ENCODE peak calls at places on chromosomes 3 and 15, in eight cellular contexts. S is aorta, Q is sigmoid colon, U is brain microvascular endothelial cell, J is caudate nucleus, P is breast epithelium, A is heart left ventricle, C is ovary. B is an unnamed sample.

GRCh38 chr3:81931852-81932251 is 170.4 kb upstream of the GBE1 start:
- DNase-seq in U (no peak), S (no peak), C (no peak), P (no peak), A (no peak), J (no peak), Q (no peak), B (no peak)

GRCh38 chr15:91348812-91349500 is 248.9 kb downstream of the SV2B start:
- DNase-seq in C (no peak), U (no peak), S (no peak), J (no peak), P (no peak), A (no peak), Q (no peak), B (no peak)

GRCh38 chr3:186787642-186788481 is 4.5 kb downstream of the EIF4A2 start:
- DNase-seq in P (no peak), J (no peak), C (no peak), U (no peak), Q (no peak), A (no peak), S (no peak), B (no peak)

GRCh38 chr3:5358911-5359310 is 171.4 kb downstream of the EDEM1 start:
- DNase-seq in U (no peak), P (no peak), J (no peak), S (no peak), C (no peak), Q (no peak), A (no peak), B (no peak)

GRCh38 chr3:142993958-142994442 is 7.4 kb upstream of the U2SURP start:
- DNase-seq in A (peak), Q (no peak), P (no peak), J (peak), U (peak), C (peak), S (peak), B (peak)

GRCh38 chr15:92429378-92430066 is 35.8 kb downstream of the ST8SIA2 start:
- DNase-seq in U (peak), S (no peak), J (no peak), C (no peak), P (no peak), Q (no peak), A (no peak), B (no peak)

GRCh38 chr3:127208483-127209100 is 15.7 kb downstream of the PRR23E start:
- DNase-seq in J (no peak), C (no peak), S (no peak), P (no peak), A (no peak), U (no peak), Q (peak), B (no peak)

GRCh38 chr15:70690491-70691281 is 72.7 kb downstream of the UACA start:
- DNase-seq in J (no peak), C (no peak), U (no peak), P (no peak), Q (no peak), S (no peak), A (no peak), B (no peak)

GRCh38 chr3:196008929-196009328 is 73.0 kb downstream of the TFRC start:
- DNase-seq in A (no peak), U (no peak), P (no peak), C (no peak), S (no peak), J (no peak), Q (peak), B (no peak)

GRCh38 chr15:65372787-65373067 is 5.1 kb downstream of the IGDCC3 start:
- DNase-seq in J (no peak), C (no peak), S (no peak), A (no peak), P (no peak), U (no peak), Q (no peak), B (no peak)

GRCh38 chr3:141941093-141941492 is 64.7 kb downstream of the ATP1B3 start:
- DNase-seq in P (no peak), U (no peak), Q (peak), C (no peak), S (no peak), A (no peak), J (no peak), B (peak)

GRCh38 chr15:69848551-69849231 is 249.0 kb downstream of the TLE3 start:
- DNase-seq in Q (no peak), C (no peak), S (no peak), U (no peak), J (no peak), P (no peak), A (no peak), B (no peak)

GRCh38 chr15:82709081-82709420 is 624 bp downstream of the AP3B2 start:
- DNase-seq in U (no peak), Q (no peak), C (no peak), A (no peak), J (no peak), S (no peak), P (no peak), B (no peak)

GRCh38 chr15:91989821-91990220 is 136.3 kb downstream of the SLCO3A1 start:
- DNase-seq in J (no peak), P (no peak), A (no peak), S (no peak), Q (no peak), C (no peak), U (no peak), B (no peak)

GRCh38 chr3:171867976-171868375 is 24.8 kb downstream of the TMEM212 start:
- DNase-seq in Q (no peak), U (no peak), C (no peak), A (no peak), J (no peak), P (no peak), S (no peak), B (no peak)

GRCh38 chr3:74079961-74080562 is 455.3 kb upstream of the PDZRN3 start:
- DNase-seq in P (no peak), Q (no peak), J (no peak), S (no peak), U (no peak), A (no peak), C (no peak), B (no peak)

GRCh38 chr3:141316851-141317250 is 51.5 kb upstream of the ZBTB38 start:
- DNase-seq in A (no peak), J (no peak), Q (no peak), S (no peak), P (no peak), U (no peak), C (no peak), B (no peak)

GRCh38 chr3:183914856-183915255 is 30.2 kb upstream of the PARL start:
- DNase-seq in P (no peak), S (no peak), Q (no peak), C (no peak), J (no peak), A (no peak), U (no peak), B (no peak)

GRCh38 chr3:66472313-66473134 is 28.3 kb downstream of the LRIG1 start:
- DNase-seq in C (no peak), Q (no peak), J (no peak), U (peak), S (no peak), A (no peak), P (no peak), B (peak)

GRCh38 chr3:160641675-160642330 is 35.2 kb upstream of the ARL14 start:
- DNase-seq in Q (no peak), A (no peak), P (no peak), C (no peak), J (no peak), S (no peak), U (peak), B (no peak)

GRCh38 chr3:66485291-66485968 is 15.4 kb downstream of the LRIG1 start:
- DNase-seq in J (no peak), C (no peak), S (no peak), A (no peak), P (no peak), Q (peak), U (peak), B (no peak)

GRCh38 chr3:147120029-147120428 is 286.3 kb downstream of the ZIC4 start:
- DNase-seq in A (no peak), S (no peak), Q (no peak), U (no peak), C (no peak), P (no peak), J (no peak), B (no peak)

GRCh38 chr15:29070471-29071192 is 184.9 kb downstream of the APBA2 start:
- DNase-seq in P (no peak), J (peak), A (no peak), S (no peak), U (no peak), Q (peak), C (no peak), B (no peak)

GRCh38 chr3:52193059-52193458 is 4.9 kb upstream of the ALAS1 start:
- DNase-seq in A (no peak), J (peak), U (no peak), C (peak), P (peak), Q (peak), S (no peak), B (peak)

GRCh38 chr3:177824841-177825240 is 627.6 kb upstream of the TBL1XR1 start:
- DNase-seq in U (no peak), A (no peak), P (no peak), S (no peak), C (no peak), J (no peak), Q (peak), B (no peak)

GRCh38 chr3:33957176-33957575 is 158.7 kb downstream of the PDCD6IP start:
- DNase-seq in S (no peak), J (no peak), Q (no peak), A (no peak), C (no peak), P (no peak), U (no peak), B (no peak)

GRCh38 chr3:33962383-33962782 is 164.0 kb downstream of the PDCD6IP start:
- DNase-seq in S (no peak), Q (no peak), U (no peak), C (no peak), A (no peak), J (no peak), P (no peak), B (no peak)
- H3K27ac ChIP-seq in S (no peak), Q (no peak), U (no peak), C (no peak), A (no peak), J (no peak), P (no peak), B (no peak)

GRCh38 chr3:45597166-45597565 is 2.6 kb downstream of the LIMD1 start:
- DNase-seq in J (no peak), A (no peak), Q (no peak), C (no peak), U (peak), P (no peak), S (peak), B (peak)
- H3K27ac ChIP-seq in J (no peak), A (peak), Q (peak), C (no peak), U (no peak), P (peak), S (no peak), B (peak)

GRCh38 chr15:60809375-60809774 is 330.4 kb upstream of the ICE2 start:
- DNase-seq in A (no peak), J (no peak), P (no peak), Q (no peak), C (no peak), S (no peak), U (no peak), B (no peak)
- H3K27ac ChIP-seq in A (no peak), J (no peak), P (no peak), Q (no peak), C (no peak), S (no peak), U (no peak), B (no peak)

GRCh38 chr3:99915911-99916310 is 98.2 kb downstream of the CMSS1 start:
- DNase-seq in Q (no peak), J (no peak), P (no peak), U (no peak), S (no peak), A (no peak), C (no peak), B (no peak)

GRCh38 chr3:99920530-99921376 is 103.1 kb downstream of the CMSS1 start:
- DNase-seq in Q (peak), S (peak), U (no peak), J (no peak), A (peak), P (no peak), C (no peak), B (peak)

GRCh38 chr3:99919694-99920093 is 102.0 kb downstream of the CMSS1 start:
- DNase-seq in S (no peak), P (no peak), U (no peak), Q (no peak), C (no peak), A (no peak), J (no peak), B (no peak)

GRCh38 chr3:99921377-99921695 is 103.7 kb downstream of the CMSS1 start:
- DNase-seq in J (no peak), U (no peak), P (no peak), S (no peak), Q (no peak), A (no peak), C (no peak), B (no peak)

DNA sequence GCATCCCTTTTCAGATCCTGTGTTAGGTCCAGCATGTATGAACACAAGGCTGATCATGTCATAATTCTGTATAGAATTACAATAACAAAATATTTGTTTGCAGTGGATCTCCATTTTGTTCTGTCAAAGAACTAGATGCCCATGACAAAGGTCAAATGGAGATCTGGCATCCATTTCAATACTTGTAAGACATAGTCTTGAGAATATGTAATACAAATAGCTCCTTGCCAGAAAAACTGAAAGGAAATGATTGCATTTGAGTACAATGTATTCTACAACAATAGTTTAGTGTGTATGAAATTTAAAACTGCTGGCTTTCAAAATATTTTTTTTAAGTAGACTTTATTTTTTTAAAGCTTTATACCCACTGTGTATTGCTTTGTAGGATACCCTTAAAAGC is 101.1 kb downstream of the CMSS1 start:
- DNase-seq in Q (no peak), C (no peak), S (no peak), J (no peak), P (no peak), U (no peak), A (no peak), B (no peak)
- H3K27ac ChIP-seq in Q (no peak), C (no peak), S (no peak), J (no peak), P (no peak), U (no peak), A (peak), B (no peak)

GRCh38 chr3:128484404-128485282 is 8.4 kb downstream of the GATA2 start:
- DNase-seq in P (no peak), C (no peak), S (peak), J (no peak), Q (no peak), A (no peak), U (no peak), B (no peak)

GRCh38 chr3:128483657-128484403 is 9.2 kb downstream of the GATA2 start:
- DNase-seq in U (no peak), A (no peak), J (no peak), Q (no peak), P (no peak), S (peak), C (no peak), B (no peak)

GRCh38 chr3:128482175-128482856 is 10.7 kb downstream of the GATA2 start:
- DNase-seq in P (no peak), C (no peak), S (no peak), A (no peak), Q (no peak), J (no peak), U (no peak), B (no peak)

GRCh38 chr3:128481438-128481942 is 11.5 kb downstream of the GATA2 start:
- DNase-seq in Q (no peak), S (peak), A (peak), C (no peak), U (no peak), P (no peak), J (no peak), B (no peak)

GRCh38 chr3:128482857-128483656 is 9.9 kb downstream of the GATA2 start:
- DNase-seq in U (peak), J (no peak), A (peak), P (no peak), Q (no peak), S (peak), C (no peak), B (no peak)
- H3K27ac ChIP-seq in U (no peak), J (no peak), A (peak), P (peak), Q (peak), S (no peak), C (no peak), B (peak)

GRCh38 chr15:58491499-58492202 is 59.9 kb downstream of the LIPC start:
- DNase-seq in U (no peak), P (no peak), S (no peak), Q (no peak), C (no peak), J (no peak), A (no peak), B (no peak)
- H3K27ac ChIP-seq in U (no peak), P (peak), S (no peak), Q (no peak), C (no peak), J (no peak), A (no peak), B (no peak)

DNA sequence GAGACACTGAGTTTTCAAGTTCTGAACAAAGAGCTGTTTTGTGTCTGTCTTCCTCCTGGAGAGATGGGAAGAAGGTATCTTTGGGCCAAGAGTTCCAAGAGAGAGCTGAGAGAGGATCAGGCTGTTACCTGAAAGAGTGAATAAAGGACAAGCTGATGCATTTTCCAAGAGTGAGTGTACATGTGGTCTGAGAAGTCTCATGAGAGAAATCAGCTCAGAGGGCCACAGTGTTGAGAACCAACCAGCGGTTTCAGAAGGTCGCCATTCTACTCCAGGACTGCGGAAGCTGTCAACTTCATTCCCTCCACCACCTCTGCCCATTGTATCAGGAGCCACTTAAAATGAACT is 42.7 kb upstream of the PPP2R3A start:
- DNase-seq in P (no peak), Q (no peak), U (no peak), S (no peak), A (no peak), J (no peak), C (no peak), B (no peak)
- H3K27ac ChIP-seq in P (peak), Q (no peak), U (no peak), S (no peak), A (no peak), J (no peak), C (no peak), B (no peak)

GRCh38 chr3:30630238-30631030 is 24.0 kb downstream of the TGFBR2 start:
- DNase-seq in S (no peak), P (no peak), C (no peak), Q (no peak), U (no peak), A (no peak), J (no peak), B (no peak)

GRCh38 chr3:30632521-30632920 is 26.1 kb downstream of the TGFBR2 start:
- DNase-seq in C (no peak), S (no peak), J (no peak), A (no peak), P (no peak), U (no peak), Q (no peak), B (no peak)

GRCh38 chr3:30631237-30631961 is 25.0 kb downstream of the TGFBR2 start:
- DNase-seq in Q (no peak), J (no peak), C (no peak), A (no peak), P (no peak), S (no peak), U (peak), B (no peak)

GRCh38 chr3:30633718-30634117 is 27.3 kb downstream of the TGFBR2 start:
- DNase-seq in C (no peak), J (no peak), A (no peak), U (no peak), P (no peak), Q (no peak), S (no peak), B (no peak)

DNA sequence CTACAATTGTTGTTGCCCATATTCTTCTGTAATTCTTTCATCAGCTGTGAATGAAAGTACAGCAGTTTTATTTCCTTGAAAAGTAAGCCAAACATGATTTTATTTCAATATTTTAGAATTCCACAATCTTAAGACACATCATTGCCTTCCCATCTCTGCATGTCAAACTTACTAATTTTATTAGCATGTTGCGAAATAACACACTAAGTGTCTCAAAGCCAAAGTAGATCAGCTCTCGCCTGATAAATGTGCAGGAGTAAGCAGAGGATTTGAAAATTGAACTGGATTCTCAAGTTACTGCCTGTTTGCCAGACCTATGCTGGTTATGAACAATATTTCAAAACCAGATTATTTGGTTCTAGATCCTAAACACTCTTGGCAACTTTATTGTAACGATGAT is 25.7 kb downstream of the TGFBR2 start:
- DNase-seq in U (no peak), A (no peak), S (no peak), Q (no peak), P (no peak), J (no peak), C (no peak), B (no peak)
- H3K27ac ChIP-seq in U (no peak), A (peak), S (no peak), Q (peak), P (peak), J (no peak), C (no peak), B (peak)

GRCh38 chr3:123652346-123652984 is 67.6 kb upstream of the HACD2 start:
- DNase-seq in P (peak), S (peak), J (peak), C (peak), A (peak), Q (peak), U (peak), B (peak)
- H3K27ac ChIP-seq in P (peak), S (no peak), J (peak), C (no peak), A (peak), Q (peak), U (no peak), B (peak)

DNA sequence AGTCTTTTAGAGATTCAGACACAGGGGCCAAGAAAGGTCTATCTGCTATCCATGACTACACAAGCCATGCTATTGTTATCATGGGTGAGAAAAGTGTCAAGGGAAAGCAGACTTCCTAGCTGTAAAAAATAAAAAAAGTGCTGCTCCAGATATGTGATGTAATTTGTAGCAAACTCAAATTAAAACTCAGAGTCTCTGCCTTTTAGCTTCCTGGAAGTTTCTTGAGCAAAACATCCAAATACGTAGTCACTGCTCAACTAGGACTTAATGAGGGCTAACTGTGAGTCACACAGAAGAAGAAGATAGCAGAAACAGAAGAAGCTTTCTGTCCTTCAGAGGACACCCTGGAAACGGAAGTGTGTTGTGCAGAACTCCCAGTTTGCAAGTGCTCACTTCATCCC is 393.4 kb upstream of the NR2F2 start:
- DNase-seq in C (no peak), P (no peak), J (no peak), A (no peak), U (peak), S (no peak), Q (no peak), B (no peak)
- H3K27ac ChIP-seq in C (no peak), P (no peak), J (no peak), A (no peak), U (no peak), S (no peak), Q (no peak), B (no peak)